ENCODE peak calls at places on chromosomes 1 and 21, in six cellular contexts. One of them, this sample, is unnamed.

GRCh38 chr1:111672338-111672737 is 52.7 kb downstream of the RAP1A start:
- DNase-seq in HepG2: no peak
- DNase-seq in IMR-90: peak
- DNase-seq in SK-N-SH: no peak
- DNase-seq in GM12878: no peak
- DNase-seq in A549: no peak
- DNase-seq in this sample: no peak

GRCh38 chr1:92136316-92136715 is 56.2 kb downstream of the BTBD8 start:
- DNase-seq in IMR-90: peak
- DNase-seq in SK-N-SH: no peak
- DNase-seq in GM12878: no peak
- DNase-seq in HepG2: no peak
- DNase-seq in A549: no peak
- DNase-seq in this sample: no peak

GRCh38 chr1:22326372-22326915 is 125.2 kb upstream of the ZBTB40 start:
- DNase-seq in HepG2: no peak
- DNase-seq in SK-N-SH: no peak
- DNase-seq in IMR-90: no peak
- DNase-seq in GM12878: no peak
- DNase-seq in A549: no peak
- DNase-seq in this sample: no peak

GRCh38 chr1:248740876-248741275 is 14.7 kb downstream of the LYPD8 start:
- DNase-seq in GM12878: no peak
- DNase-seq in A549: no peak
- DNase-seq in HepG2: no peak
- DNase-seq in IMR-90: no peak
- DNase-seq in SK-N-SH: no peak
- DNase-seq in this sample: no peak

GRCh38 chr1:22329171-22329540 is 122.5 kb upstream of the ZBTB40 start:
- DNase-seq in HepG2: no peak
- DNase-seq in IMR-90: no peak
- DNase-seq in GM12878: no peak
- DNase-seq in A549: no peak
- DNase-seq in SK-N-SH: peak
- DNase-seq in this sample: no peak

GRCh38 chr1:24318988-24319863 is at the start of gene GRHL3:
- DNase-seq in SK-N-SH: no peak
- DNase-seq in GM12878: no peak
- DNase-seq in HepG2: no peak
- DNase-seq in A549: peak
- DNase-seq in IMR-90: no peak
- DNase-seq in this sample: no peak

GRCh38 chr1:25790472-25790871 is 9.5 kb upstream of the SELENON start:
- DNase-seq in GM12878: no peak
- DNase-seq in HepG2: no peak
- DNase-seq in SK-N-SH: no peak
- DNase-seq in A549: no peak
- DNase-seq in IMR-90: no peak
- DNase-seq in this sample: no peak

GRCh38 chr1:207918016-207918415 is 7.1 kb upstream of the CD34 start:
- DNase-seq in HepG2: no peak
- DNase-seq in IMR-90: no peak
- DNase-seq in A549: no peak
- DNase-seq in GM12878: no peak
- DNase-seq in SK-N-SH: no peak
- DNase-seq in this sample: no peak

GRCh38 chr1:218459878-218460277 is 114.7 kb downstream of the TGFB2 start:
- DNase-seq in SK-N-SH: peak
- DNase-seq in GM12878: no peak
- DNase-seq in HepG2: peak
- DNase-seq in IMR-90: peak
- DNase-seq in A549: peak
- DNase-seq in this sample: peak

GRCh38 chr1:228411121-228411520 is 4.5 kb upstream of the TRIM11 start:
- DNase-seq in IMR-90: no peak
- DNase-seq in GM12878: no peak
- DNase-seq in A549: no peak
- DNase-seq in HepG2: no peak
- DNase-seq in SK-N-SH: no peak
- DNase-seq in this sample: no peak

GRCh38 chr21:32994305-32994704 is 31.4 kb upstream of the OLIG2 start:
- DNase-seq in GM12878: no peak
- DNase-seq in IMR-90: peak
- DNase-seq in SK-N-SH: peak
- DNase-seq in A549: no peak
- DNase-seq in HepG2: no peak
- DNase-seq in this sample: peak

GRCh38 chr1:160081261-160081936 is at the start of gene KCNJ9:
- DNase-seq in SK-N-SH: peak
- DNase-seq in IMR-90: no peak
- DNase-seq in GM12878: no peak
- DNase-seq in HepG2: no peak
- DNase-seq in A549: no peak
- DNase-seq in this sample: no peak

GRCh38 chr1:40976952-40977690 is 2.4 kb upstream of the CTPS1 start:
- DNase-seq in HepG2: no peak
- DNase-seq in GM12878: no peak
- DNase-seq in IMR-90: peak
- DNase-seq in SK-N-SH: no peak
- DNase-seq in A549: peak
- DNase-seq in this sample: no peak

GRCh38 chr1:225817611-225818061 is 7.7 kb downstream of the EPHX1 start:
- DNase-seq in HepG2: peak
- DNase-seq in GM12878: no peak
- DNase-seq in A549: peak
- DNase-seq in SK-N-SH: no peak
- DNase-seq in IMR-90: peak
- DNase-seq in this sample: peak

GRCh38 chr1:184021666-184022198 is 15.8 kb downstream of the COLGALT2 start:
- DNase-seq in GM12878: no peak
- DNase-seq in A549: no peak
- DNase-seq in SK-N-SH: no peak
- DNase-seq in IMR-90: no peak
- DNase-seq in HepG2: no peak
- DNase-seq in this sample: no peak

GRCh38 chr1:2528611-2528965 is 1.5 kb downstream of the HES5 start:
- DNase-seq in SK-N-SH: no peak
- DNase-seq in GM12878: no peak
- DNase-seq in HepG2: no peak
- DNase-seq in A549: no peak
- DNase-seq in IMR-90: no peak
- DNase-seq in this sample: no peak

GRCh38 chr1:232620356-232620841 is 9.5 kb downstream of the SIPA1L2 start:
- DNase-seq in HepG2: no peak
- DNase-seq in A549: no peak
- DNase-seq in SK-N-SH: peak
- DNase-seq in IMR-90: peak
- DNase-seq in GM12878: no peak
- DNase-seq in this sample: peak

GRCh38 chr1:164743991-164744390 is 185.0 kb downstream of the PBX1 start:
- DNase-seq in GM12878: no peak
- DNase-seq in SK-N-SH: no peak
- DNase-seq in IMR-90: peak
- DNase-seq in HepG2: no peak
- DNase-seq in A549: no peak
- DNase-seq in this sample: no peak

GRCh38 chr1:89170171-89171066 is 5.4 kb downstream of the GBP7 start:
- DNase-seq in IMR-90: no peak
- DNase-seq in HepG2: no peak
- DNase-seq in GM12878: no peak
- DNase-seq in SK-N-SH: no peak
- DNase-seq in A549: no peak
- DNase-seq in this sample: no peak
- TF ChIP-seq RFX5 in IMR-90: no peak
- TF ChIP-seq RFX5 in HepG2: no peak
- TF ChIP-seq RFX5 in GM12878: no peak
- TF ChIP-seq RFX5 in SK-N-SH: no peak
- TF ChIP-seq RFX5 in A549: no peak
- TF ChIP-seq RFX5 in this sample: no peak

DNA sequence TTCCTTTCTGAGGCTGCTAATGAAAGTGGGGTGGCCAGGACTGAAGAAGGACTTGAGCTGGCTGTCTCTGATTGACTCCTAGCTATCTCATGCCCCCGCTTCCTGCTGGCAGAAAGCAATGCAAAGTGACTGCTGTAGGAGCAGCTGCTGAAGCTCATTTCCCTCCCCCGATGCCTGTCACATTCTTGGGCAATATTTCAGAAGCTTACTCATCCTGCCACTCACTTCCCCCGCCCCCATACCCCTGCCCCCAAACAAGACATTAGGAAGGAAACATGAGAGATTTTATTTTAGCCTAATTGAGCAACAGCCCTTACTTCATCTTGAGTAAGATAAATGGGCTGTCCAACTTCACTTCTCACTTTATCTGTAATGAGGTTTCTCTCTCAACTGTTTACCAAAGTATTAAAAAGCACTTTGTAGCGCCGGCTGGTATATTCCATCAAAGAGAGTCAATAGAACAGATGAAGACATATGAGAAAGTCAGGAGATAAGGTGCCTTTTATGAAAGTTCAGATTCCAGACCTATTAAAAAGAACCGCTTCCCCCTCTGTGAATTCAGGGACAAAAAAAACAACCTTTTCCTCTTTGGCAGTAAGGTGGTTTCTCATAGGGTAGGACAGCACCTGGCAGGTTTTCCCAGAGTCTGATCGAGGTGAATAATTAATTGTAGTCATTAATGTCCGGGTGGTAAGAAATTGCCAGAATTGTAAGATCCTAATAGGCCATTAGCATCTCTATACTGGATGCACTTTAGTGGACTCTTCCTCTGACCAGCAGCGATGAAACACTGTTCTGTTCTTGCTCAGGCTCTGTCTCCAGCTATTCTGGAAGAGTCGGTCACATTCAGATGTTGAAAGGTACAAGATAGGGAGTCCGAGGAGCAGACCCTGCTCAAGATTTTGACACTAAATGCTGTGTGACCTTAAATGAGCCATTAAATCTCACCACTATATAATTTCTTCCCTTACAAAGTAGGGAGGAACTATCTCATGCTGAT is 70.2 kb downstream of the SH3GLB1 start:
- DNase-seq in A549: peak
- DNase-seq in GM12878: peak
- DNase-seq in HepG2: peak
- DNase-seq in SK-N-SH: no peak
- DNase-seq in IMR-90: peak
- DNase-seq in this sample: peak
- TF ChIP-seq RFX5 in A549: no peak
- TF ChIP-seq RFX5 in GM12878: no peak
- TF ChIP-seq RFX5 in HepG2: no peak
- TF ChIP-seq RFX5 in SK-N-SH: no peak
- TF ChIP-seq RFX5 in IMR-90: no peak
- TF ChIP-seq RFX5 in this sample: no peak

GRCh38 chr1:82106672-82107071 is 305.9 kb downstream of the ADGRL2 start:
- DNase-seq in GM12878: no peak
- DNase-seq in SK-N-SH: no peak
- DNase-seq in HepG2: peak
- DNase-seq in A549: no peak
- DNase-seq in IMR-90: no peak
- DNase-seq in this sample: no peak
- TF ChIP-seq RFX5 in GM12878: no peak
- TF ChIP-seq RFX5 in SK-N-SH: no peak
- TF ChIP-seq RFX5 in HepG2: no peak
- TF ChIP-seq RFX5 in A549: no peak
- TF ChIP-seq RFX5 in IMR-90: no peak
- TF ChIP-seq RFX5 in this sample: no peak

DNA sequence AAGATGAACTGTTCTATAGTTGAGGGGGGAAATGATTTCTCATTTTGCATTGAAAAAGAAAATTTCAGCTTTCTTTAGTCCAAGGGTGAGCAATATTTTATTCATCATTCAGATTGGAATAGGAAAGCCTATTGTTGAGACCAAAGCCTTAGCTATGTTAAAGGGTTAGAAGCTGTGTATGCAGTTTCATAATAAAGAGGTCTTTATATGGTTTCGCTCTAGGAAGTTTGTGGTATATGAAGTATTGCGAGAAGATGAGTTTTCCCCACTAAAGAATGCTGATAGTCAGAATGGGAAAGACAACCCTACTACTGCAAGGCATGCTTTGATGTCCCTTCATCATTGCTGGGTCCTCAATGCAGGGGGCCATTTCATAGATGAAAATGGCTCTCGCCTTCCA is 28.6 kb downstream of the UAP1 start:
- DNase-seq in SK-N-SH: no peak
- DNase-seq in HepG2: no peak
- DNase-seq in A549: no peak
- DNase-seq in IMR-90: no peak
- DNase-seq in GM12878: no peak
- DNase-seq in this sample: no peak
- TF ChIP-seq RFX5 in SK-N-SH: no peak
- TF ChIP-seq RFX5 in HepG2: no peak
- TF ChIP-seq RFX5 in A549: no peak
- TF ChIP-seq RFX5 in IMR-90: no peak
- TF ChIP-seq RFX5 in GM12878: no peak
- TF ChIP-seq RFX5 in this sample: no peak

GRCh38 chr1:209051598-209051997 is 531.9 kb upstream of the CAMK1G start:
- DNase-seq in GM12878: no peak
- DNase-seq in SK-N-SH: no peak
- DNase-seq in IMR-90: no peak
- DNase-seq in HepG2: no peak
- DNase-seq in A549: no peak
- DNase-seq in this sample: no peak
- TF ChIP-seq RFX5 in GM12878: no peak
- TF ChIP-seq RFX5 in SK-N-SH: no peak
- TF ChIP-seq RFX5 in IMR-90: no peak
- TF ChIP-seq RFX5 in HepG2: no peak
- TF ChIP-seq RFX5 in A549: no peak
- TF ChIP-seq RFX5 in this sample: no peak

DNA sequence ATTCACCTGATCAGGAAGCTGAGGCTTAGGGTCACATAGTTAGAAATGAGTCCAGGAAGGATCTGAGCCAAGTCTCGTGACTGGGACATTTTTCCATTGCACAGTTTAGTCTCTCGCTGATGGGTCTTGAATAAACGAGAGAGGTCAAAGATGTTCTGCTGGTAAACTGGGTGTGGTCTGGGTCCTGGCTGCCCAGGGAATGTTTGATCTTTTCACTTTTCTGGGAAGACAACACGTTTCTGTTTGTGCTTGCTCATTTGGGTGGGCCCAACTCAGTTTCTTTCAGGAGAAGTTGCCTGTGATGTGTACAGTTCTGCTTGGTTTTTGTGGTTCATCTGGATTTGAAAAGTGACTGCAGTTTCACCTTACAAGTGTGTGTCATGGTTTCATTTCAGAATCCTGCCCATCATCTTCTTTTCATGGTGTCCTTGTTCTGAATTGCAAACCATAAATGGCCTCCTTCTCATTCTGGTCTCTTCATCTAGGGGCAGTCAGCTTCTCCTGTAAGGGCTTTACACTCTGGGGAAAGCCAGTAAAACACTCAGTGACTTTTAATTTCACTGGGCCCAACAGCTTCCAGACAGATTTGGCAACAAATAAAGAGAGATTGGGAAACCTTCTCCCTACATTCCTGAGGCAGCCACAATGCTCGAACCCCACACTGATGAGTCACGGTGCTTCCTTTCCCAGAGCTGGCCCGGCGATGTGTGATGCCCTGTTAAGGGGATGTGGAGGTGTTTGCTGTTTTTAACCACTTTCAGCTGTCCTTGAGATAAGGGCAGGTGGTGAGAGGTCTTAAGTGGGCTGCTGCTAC is 7.2 kb upstream of the TACSTD2 start:
- DNase-seq in SK-N-SH: no peak
- DNase-seq in A549: peak
- DNase-seq in HepG2: peak
- DNase-seq in GM12878: no peak
- DNase-seq in IMR-90: peak
- DNase-seq in this sample: peak
- TF ChIP-seq RFX5 in SK-N-SH: no peak
- TF ChIP-seq RFX5 in A549: no peak
- TF ChIP-seq RFX5 in HepG2: no peak
- TF ChIP-seq RFX5 in GM12878: no peak
- TF ChIP-seq RFX5 in IMR-90: no peak
- TF ChIP-seq RFX5 in this sample: no peak

This sample was measured in K562.